ENCODE peak calls at places on chromosomes 6 and 20, in five cellular contexts. K is neural crest cell, G is dorsolateral prefrontal cortex, U is H1, S is colonic mucosa. I is an unnamed sample.

GRCh38 chr6:34152806-34153565 is 7.1 kb upstream of the GRM4 start:
- DNase-seq in S (no peak), G (no peak), U (peak), K (no peak), I (no peak)

GRCh38 chr6:105873256-105873704 is 212.9 kb upstream of the PRDM1 start:
- DNase-seq in G (no peak), K (no peak), S (no peak), U (no peak), I (no peak)

GRCh38 chr6:72328775-72329174 is 293.1 kb upstream of the KCNQ5 start:
- DNase-seq in G (no peak), K (no peak), S (no peak), U (no peak), I (no peak)

GRCh38 chr6:152695317-152696043 is 2.2 kb upstream of the MYCT1 start:
- DNase-seq in U (no peak), G (no peak), S (no peak), K (no peak), I (no peak)

GRCh38 chr6:31730631-31731086 is 1.6 kb upstream of the DDAH2 start:
- DNase-seq in G (no peak), U (no peak), S (no peak), K (no peak), I (no peak)

GRCh38 chr20:49595811-49596545 is 28.0 kb upstream of the PTGIS start:
- DNase-seq in S (no peak), G (no peak), U (no peak), K (no peak), I (no peak)

GRCh38 chr6:142635130-142635529 is 309.8 kb downstream of the HIVEP2 start:
- DNase-seq in U (no peak), G (no peak), S (no peak), K (no peak), I (no peak)

GRCh38 chr20:46458891-46459750 is 52.7 kb upstream of the ELMO2 start:
- DNase-seq in U (peak), G (peak), K (peak), S (peak), I (peak)

GRCh38 chr6:127547215-127547614 is 28.1 kb upstream of the MTCL3 start:
- DNase-seq in U (no peak), G (no peak), K (no peak), S (no peak), I (no peak)

GRCh38 chr20:43389839-43390626 is 67.7 kb upstream of the SRSF6 start:
- DNase-seq in G (no peak), S (no peak), K (peak), U (peak), I (no peak)

GRCh38 chr6:2132911-2133310 is 112.5 kb downstream of the GMDS start:
- DNase-seq in U (no peak), K (no peak), G (no peak), S (no peak), I (no peak)

GRCh38 chr6:17410281-17410680 is 16.9 kb downstream of the CAP2 start:
- DNase-seq in K (no peak), U (no peak), S (no peak), G (no peak), I (no peak)

GRCh38 chr6:168313371-168314028 is 6.1 kb downstream of the DACT2 start:
- DNase-seq in K (no peak), U (peak), S (peak), G (no peak), I (no peak)

GRCh38 chr6:33481192-33481591 is 26.8 kb downstream of the ZBTB9 start:
- DNase-seq in S (no peak), K (no peak), U (no peak), G (no peak), I (no peak)

GRCh38 chr6:142633317-142633716 is 311.7 kb downstream of the HIVEP2 start:
- DNase-seq in U (no peak), K (no peak), G (no peak), S (no peak), I (no peak)

GRCh38 chr6:53703047-53703446 is 37.5 kb upstream of the KLHL31 start:
- DNase-seq in G (no peak), U (no peak), K (no peak), S (no peak), I (no peak)

GRCh38 chr6:149474108-149474935 is 10.5 kb downstream of the ZC3H12D start:
- DNase-seq in G (no peak), K (no peak), U (no peak), S (no peak), I (no peak)

GRCh38 chr6:160996316-160996715 is 4.7 kb downstream of the MAP3K4 start:
- DNase-seq in U (no peak), G (no peak), K (no peak), S (no peak), I (no peak)

GRCh38 chr6:109318328-109318876 is 63.9 kb downstream of the CD164 start:
- DNase-seq in K (no peak), S (peak), U (no peak), G (peak), I (no peak)

GRCh38 chr6:169454204-169454871 is 200.7 kb upstream of the THBS2 start:
- DNase-seq in S (no peak), U (no peak), K (no peak), G (no peak), I (no peak)

GRCh38 chr6:36800223-36801095 is 38.8 kb downstream of the CPNE5 start:
- DNase-seq in U (no peak), K (no peak), G (no peak), S (no peak), I (no peak)

GRCh38 chr6:24126586-24127192 is 674 bp downstream of the NRSN1 start:
- DNase-seq in G (no peak), S (peak), U (peak), K (peak), I (peak)

GRCh38 chr6:38143191-38144154 is 323.9 kb downstream of the ZFAND3 start:
- DNase-seq in G (peak), U (no peak), S (no peak), K (no peak), I (no peak)

GRCh38 chr20:63537525-63538203 is 488 bp upstream of the PTK6 start:
- DNase-seq in G (peak), K (peak), U (peak), S (peak), I (no peak)

I was measured in iPS DF 19.7.